ENCODE peak calls at places on chromosomes 11 and 22, in ten cellular contexts. One of them, this sample, is unnamed.
A peak's percentile ranks its signal among the peaks of the same experiment; 100 is the strongest.

GRCh38 chr11:13924801-13925327 is 37.7 kb upstream of the SPON1 start:
- DNase-seq in effector memory CD4-positive, alpha-beta T cell: no peak
- DNase-seq in mesendoderm: peak; percentile 31
- DNase-seq in mammary epithelial cell: no peak
- DNase-seq in osteoblast: no peak
- DNase-seq in Caco-2: no peak
- DNase-seq in OCI-LY7: peak; percentile 82
- DNase-seq in foreskin fibroblast: no peak
- DNase-seq in body of pancreas: no peak
- DNase-seq in CD8-positive, alpha-beta memory T cell: no peak
- DNase-seq in this sample: no peak

GRCh38 chr22:44225091-44225689 is 44.5 kb downstream of the PARVG start:
- DNase-seq in effector memory CD4-positive, alpha-beta T cell: no peak
- DNase-seq in mesendoderm: no peak
- DNase-seq in mammary epithelial cell: no peak
- DNase-seq in osteoblast: no peak
- DNase-seq in Caco-2: no peak
- DNase-seq in OCI-LY7: no peak
- DNase-seq in foreskin fibroblast: no peak
- DNase-seq in body of pancreas: no peak
- DNase-seq in CD8-positive, alpha-beta memory T cell: no peak
- DNase-seq in this sample: no peak

GRCh38 chr11:70185348-70186055 is 17.6 kb upstream of the FADD start:
- DNase-seq in effector memory CD4-positive, alpha-beta T cell: no peak
- DNase-seq in mesendoderm: no peak
- DNase-seq in mammary epithelial cell: no peak
- DNase-seq in osteoblast: peak; percentile 80
- DNase-seq in Caco-2: no peak
- DNase-seq in OCI-LY7: no peak
- DNase-seq in foreskin fibroblast: no peak
- DNase-seq in body of pancreas: no peak
- DNase-seq in CD8-positive, alpha-beta memory T cell: no peak
- DNase-seq in this sample: no peak

GRCh38 chr11:87879118-87879517 is 296.1 kb downstream of the RAB38 start:
- DNase-seq in effector memory CD4-positive, alpha-beta T cell: no peak
- DNase-seq in mesendoderm: no peak
- DNase-seq in mammary epithelial cell: no peak
- DNase-seq in osteoblast: no peak
- DNase-seq in Caco-2: no peak
- DNase-seq in OCI-LY7: no peak
- DNase-seq in foreskin fibroblast: peak; percentile 81
- DNase-seq in body of pancreas: no peak
- DNase-seq in CD8-positive, alpha-beta memory T cell: no peak
- DNase-seq in this sample: peak; percentile 4

GRCh38 chr11:59501931-59502330 is 1.4 kb upstream of the OR4D11 start:
- DNase-seq in effector memory CD4-positive, alpha-beta T cell: no peak
- DNase-seq in mesendoderm: no peak
- DNase-seq in mammary epithelial cell: no peak
- DNase-seq in osteoblast: no peak
- DNase-seq in Caco-2: no peak
- DNase-seq in OCI-LY7: no peak
- DNase-seq in foreskin fibroblast: no peak
- DNase-seq in body of pancreas: no peak
- DNase-seq in CD8-positive, alpha-beta memory T cell: no peak
- DNase-seq in this sample: no peak

GRCh38 chr11:95922099-95922498 is 1.8 kb downstream of the MTMR2 start:
- DNase-seq in effector memory CD4-positive, alpha-beta T cell: no peak
- DNase-seq in mesendoderm: no peak
- DNase-seq in mammary epithelial cell: no peak
- DNase-seq in osteoblast: no peak
- DNase-seq in Caco-2: no peak
- DNase-seq in OCI-LY7: no peak
- DNase-seq in foreskin fibroblast: peak; percentile 30
- DNase-seq in body of pancreas: no peak
- DNase-seq in CD8-positive, alpha-beta memory T cell: no peak
- DNase-seq in this sample: no peak

GRCh38 chr11:97537407-97538150 is 1147.8 kb downstream of the JRKL start:
- DNase-seq in effector memory CD4-positive, alpha-beta T cell: no peak
- DNase-seq in mesendoderm: no peak
- DNase-seq in mammary epithelial cell: no peak
- DNase-seq in osteoblast: peak; percentile 1
- DNase-seq in Caco-2: no peak
- DNase-seq in OCI-LY7: no peak
- DNase-seq in foreskin fibroblast: no peak
- DNase-seq in body of pancreas: no peak
- DNase-seq in CD8-positive, alpha-beta memory T cell: no peak
- DNase-seq in this sample: no peak

GRCh38 chr22:45978275-45978713 is 1.3 kb upstream of the WNT7B start:
- DNase-seq in effector memory CD4-positive, alpha-beta T cell: no peak
- DNase-seq in mesendoderm: no peak
- DNase-seq in mammary epithelial cell: no peak
- DNase-seq in osteoblast: no peak
- DNase-seq in Caco-2: no peak
- DNase-seq in OCI-LY7: no peak
- DNase-seq in foreskin fibroblast: no peak
- DNase-seq in body of pancreas: no peak
- DNase-seq in CD8-positive, alpha-beta memory T cell: no peak
- DNase-seq in this sample: no peak

GRCh38 chr11:117022526-117022925 is 75.7 kb downstream of the SIK3 start:
- DNase-seq in effector memory CD4-positive, alpha-beta T cell: no peak
- DNase-seq in mesendoderm: no peak
- DNase-seq in mammary epithelial cell: no peak
- DNase-seq in osteoblast: no peak
- DNase-seq in Caco-2: no peak
- DNase-seq in OCI-LY7: no peak
- DNase-seq in foreskin fibroblast: no peak
- DNase-seq in body of pancreas: no peak
- DNase-seq in CD8-positive, alpha-beta memory T cell: no peak
- DNase-seq in this sample: no peak

GRCh38 chr11:27722117-27722844 is 22.0 kb upstream of the BDNF start:
- DNase-seq in effector memory CD4-positive, alpha-beta T cell: no peak
- DNase-seq in mesendoderm: peak; percentile 82
- DNase-seq in mammary epithelial cell: peak; percentile 49
- DNase-seq in osteoblast: peak; percentile 89
- DNase-seq in Caco-2: no peak
- DNase-seq in OCI-LY7: no peak
- DNase-seq in foreskin fibroblast: peak; percentile 41
- DNase-seq in body of pancreas: no peak
- DNase-seq in CD8-positive, alpha-beta memory T cell: no peak
- DNase-seq in this sample: peak; percentile 47

GRCh38 chr11:1218788-1219445 is 3.9 kb upstream of the MUC5B start:
- DNase-seq in effector memory CD4-positive, alpha-beta T cell: no peak
- DNase-seq in mesendoderm: no peak
- DNase-seq in mammary epithelial cell: no peak
- DNase-seq in osteoblast: peak; percentile 80
- DNase-seq in Caco-2: no peak
- DNase-seq in OCI-LY7: no peak
- DNase-seq in foreskin fibroblast: no peak
- DNase-seq in body of pancreas: no peak
- DNase-seq in CD8-positive, alpha-beta memory T cell: peak; percentile 32
- DNase-seq in this sample: no peak

GRCh38 chr22:25148149-25148691 is 51.4 kb upstream of the CRYBB3 start:
- DNase-seq in effector memory CD4-positive, alpha-beta T cell: no peak
- DNase-seq in mesendoderm: peak; percentile 73
- DNase-seq in mammary epithelial cell: no peak
- DNase-seq in osteoblast: no peak
- DNase-seq in Caco-2: no peak
- DNase-seq in OCI-LY7: no peak
- DNase-seq in foreskin fibroblast: no peak
- DNase-seq in body of pancreas: peak; percentile 60
- DNase-seq in CD8-positive, alpha-beta memory T cell: no peak
- DNase-seq in this sample: no peak

GRCh38 chr11:44575288-44575672 is 9.8 kb downstream of the CD82 start:
- DNase-seq in effector memory CD4-positive, alpha-beta T cell: no peak
- DNase-seq in mesendoderm: no peak
- DNase-seq in mammary epithelial cell: peak; percentile 84
- DNase-seq in osteoblast: peak; percentile 94
- DNase-seq in Caco-2: no peak
- DNase-seq in OCI-LY7: no peak
- DNase-seq in foreskin fibroblast: peak; percentile 73
- DNase-seq in body of pancreas: no peak
- DNase-seq in CD8-positive, alpha-beta memory T cell: no peak
- DNase-seq in this sample: peak; percentile 88

GRCh38 chr11:96393753-96394348 is 4.0 kb downstream of the JRKL start:
- DNase-seq in effector memory CD4-positive, alpha-beta T cell: no peak
- DNase-seq in mesendoderm: peak; percentile 45
- DNase-seq in mammary epithelial cell: peak; percentile 20
- DNase-seq in osteoblast: peak; percentile 60
- DNase-seq in Caco-2: peak; percentile 45
- DNase-seq in OCI-LY7: peak; percentile 60
- DNase-seq in foreskin fibroblast: peak; percentile 70
- DNase-seq in body of pancreas: no peak
- DNase-seq in CD8-positive, alpha-beta memory T cell: no peak
- DNase-seq in this sample: peak; percentile 49

GRCh38 chr22:36197065-36197440 is 4.6 kb downstream of the APOL4 start:
- DNase-seq in effector memory CD4-positive, alpha-beta T cell: no peak
- DNase-seq in mesendoderm: peak; percentile 94
- DNase-seq in mammary epithelial cell: no peak
- DNase-seq in osteoblast: peak; percentile 69
- DNase-seq in Caco-2: no peak
- DNase-seq in OCI-LY7: peak; percentile 80
- DNase-seq in foreskin fibroblast: peak; percentile 81
- DNase-seq in body of pancreas: peak; percentile 28
- DNase-seq in CD8-positive, alpha-beta memory T cell: no peak
- DNase-seq in this sample: no peak

GRCh38 chr11:106670069-106670468 is 348.2 kb downstream of the GUCY1A2 start:
- DNase-seq in effector memory CD4-positive, alpha-beta T cell: no peak
- DNase-seq in mesendoderm: no peak
- DNase-seq in mammary epithelial cell: no peak
- DNase-seq in osteoblast: peak; percentile 15
- DNase-seq in Caco-2: no peak
- DNase-seq in OCI-LY7: no peak
- DNase-seq in foreskin fibroblast: no peak
- DNase-seq in body of pancreas: no peak
- DNase-seq in CD8-positive, alpha-beta memory T cell: no peak
- DNase-seq in this sample: no peak

GRCh38 chr22:35480143-35480542 is 60.5 kb upstream of the RASD2 start:
- DNase-seq in effector memory CD4-positive, alpha-beta T cell: no peak
- DNase-seq in mesendoderm: no peak
- DNase-seq in mammary epithelial cell: no peak
- DNase-seq in osteoblast: no peak
- DNase-seq in Caco-2: no peak
- DNase-seq in OCI-LY7: no peak
- DNase-seq in foreskin fibroblast: no peak
- DNase-seq in body of pancreas: peak; percentile 42
- DNase-seq in CD8-positive, alpha-beta memory T cell: no peak
- DNase-seq in this sample: no peak

GRCh38 chr11:6637871-6638270 is 17.7 kb downstream of the DCHS1 start:
- DNase-seq in effector memory CD4-positive, alpha-beta T cell: no peak
- DNase-seq in mesendoderm: no peak
- DNase-seq in mammary epithelial cell: peak; percentile 15
- DNase-seq in osteoblast: peak; percentile 95
- DNase-seq in Caco-2: no peak
- DNase-seq in OCI-LY7: no peak
- DNase-seq in foreskin fibroblast: peak; percentile 91
- DNase-seq in body of pancreas: peak; percentile 47
- DNase-seq in CD8-positive, alpha-beta memory T cell: no peak
- DNase-seq in this sample: no peak

GRCh38 chr11:2769779-2770555 is 70.2 kb upstream of the KCNQ1OT1 start:
- DNase-seq in effector memory CD4-positive, alpha-beta T cell: no peak
- DNase-seq in mesendoderm: no peak
- DNase-seq in mammary epithelial cell: no peak
- DNase-seq in osteoblast: peak; percentile 51
- DNase-seq in Caco-2: no peak
- DNase-seq in OCI-LY7: no peak
- DNase-seq in foreskin fibroblast: no peak
- DNase-seq in body of pancreas: peak; percentile 10
- DNase-seq in CD8-positive, alpha-beta memory T cell: peak; percentile 38
- DNase-seq in this sample: no peak

GRCh38 chr11:11202885-11203284 is 150.2 kb downstream of the CSNK2A3 start:
- DNase-seq in effector memory CD4-positive, alpha-beta T cell: no peak
- DNase-seq in mesendoderm: no peak
- DNase-seq in mammary epithelial cell: no peak
- DNase-seq in osteoblast: no peak
- DNase-seq in Caco-2: no peak
- DNase-seq in OCI-LY7: no peak
- DNase-seq in foreskin fibroblast: no peak
- DNase-seq in body of pancreas: no peak
- DNase-seq in CD8-positive, alpha-beta memory T cell: no peak
- DNase-seq in this sample: no peak
- H3K4me3 ChIP-seq in effector memory CD4-positive, alpha-beta T cell: no peak overlapping the region
- H3K4me3 ChIP-seq in mesendoderm: no peak overlapping the region
- H3K4me3 ChIP-seq in mammary epithelial cell: no peak overlapping the region
- H3K4me3 ChIP-seq in osteoblast: no peak overlapping the region
- H3K4me3 ChIP-seq in Caco-2: no peak overlapping the region
- H3K4me3 ChIP-seq in OCI-LY7: no peak overlapping the region
- H3K4me3 ChIP-seq in foreskin fibroblast: no peak overlapping the region
- H3K4me3 ChIP-seq in body of pancreas: no peak overlapping the region
- H3K4me3 ChIP-seq in CD8-positive, alpha-beta memory T cell: no peak overlapping the region
- H3K4me3 ChIP-seq in this sample: no peak overlapping the region

GRCh38 chr22:39039306-39040126 is 1.1 kb upstream of the APOBEC3F start:
- DNase-seq in effector memory CD4-positive, alpha-beta T cell: no peak
- DNase-seq in mesendoderm: no peak
- DNase-seq in mammary epithelial cell: no peak
- DNase-seq in osteoblast: no peak
- DNase-seq in Caco-2: no peak
- DNase-seq in OCI-LY7: no peak
- DNase-seq in foreskin fibroblast: no peak
- DNase-seq in body of pancreas: no peak
- DNase-seq in CD8-positive, alpha-beta memory T cell: no peak
- DNase-seq in this sample: no peak
- H3K4me3 ChIP-seq in effector memory CD4-positive, alpha-beta T cell: no peak overlapping the region
- H3K4me3 ChIP-seq in mesendoderm: no peak overlapping the region
- H3K4me3 ChIP-seq in mammary epithelial cell: no peak overlapping the region
- H3K4me3 ChIP-seq in osteoblast: no peak overlapping the region
- H3K4me3 ChIP-seq in Caco-2: no peak overlapping the region
- H3K4me3 ChIP-seq in OCI-LY7: no peak overlapping the region
- H3K4me3 ChIP-seq in foreskin fibroblast: no peak overlapping the region
- H3K4me3 ChIP-seq in body of pancreas: no peak overlapping the region
- H3K4me3 ChIP-seq in CD8-positive, alpha-beta memory T cell: no peak overlapping the region
- H3K4me3 ChIP-seq in this sample: no peak overlapping the region

GRCh38 chr11:73645570-73645969 is 811 bp upstream of the PLEKHB1 start:
- DNase-seq in effector memory CD4-positive, alpha-beta T cell: no peak
- DNase-seq in mesendoderm: no peak
- DNase-seq in mammary epithelial cell: no peak
- DNase-seq in osteoblast: no peak
- DNase-seq in Caco-2: no peak
- DNase-seq in OCI-LY7: no peak
- DNase-seq in foreskin fibroblast: no peak
- DNase-seq in body of pancreas: no peak
- DNase-seq in CD8-positive, alpha-beta memory T cell: no peak
- DNase-seq in this sample: no peak
- H3K4me3 ChIP-seq in effector memory CD4-positive, alpha-beta T cell: no peak overlapping the region
- H3K4me3 ChIP-seq in mesendoderm: no peak overlapping the region
- H3K4me3 ChIP-seq in mammary epithelial cell: no peak overlapping the region
- H3K4me3 ChIP-seq in osteoblast: no peak overlapping the region
- H3K4me3 ChIP-seq in Caco-2: no peak overlapping the region
- H3K4me3 ChIP-seq in OCI-LY7: no peak overlapping the region
- H3K4me3 ChIP-seq in foreskin fibroblast: no peak overlapping the region
- H3K4me3 ChIP-seq in body of pancreas: no peak overlapping the region
- H3K4me3 ChIP-seq in CD8-positive, alpha-beta memory T cell: no peak overlapping the region
- H3K4me3 ChIP-seq in this sample: no peak overlapping the region

GRCh38 chr11:62788991-62789390 is 1.8 kb downstream of the TMEM179B start:
- DNase-seq in effector memory CD4-positive, alpha-beta T cell: no peak
- DNase-seq in mesendoderm: peak; percentile 55
- DNase-seq in mammary epithelial cell: no peak
- DNase-seq in osteoblast: no peak
- DNase-seq in Caco-2: no peak
- DNase-seq in OCI-LY7: no peak
- DNase-seq in foreskin fibroblast: no peak
- DNase-seq in body of pancreas: no peak
- DNase-seq in CD8-positive, alpha-beta memory T cell: no peak
- DNase-seq in this sample: no peak
- H3K4me3 ChIP-seq in effector memory CD4-positive, alpha-beta T cell: no peak overlapping the region
- H3K4me3 ChIP-seq in mesendoderm: no peak overlapping the region
- H3K4me3 ChIP-seq in mammary epithelial cell: no peak overlapping the region
- H3K4me3 ChIP-seq in osteoblast: peak overlapping the region; percentile 19
- H3K4me3 ChIP-seq in Caco-2: no peak overlapping the region
- H3K4me3 ChIP-seq in OCI-LY7: no peak overlapping the region
- H3K4me3 ChIP-seq in foreskin fibroblast: no peak overlapping the region
- H3K4me3 ChIP-seq in body of pancreas: no peak overlapping the region
- H3K4me3 ChIP-seq in CD8-positive, alpha-beta memory T cell: no peak overlapping the region
- H3K4me3 ChIP-seq in this sample: no peak overlapping the region